ENCODE peak calls at places on chromosomes 2 and 18, in seven cellular contexts. I, X, A, R, J, F and D are unnamed samples.

GRCh38 chr18:51563401-51563800 is 365.9 kb upstream of the MEX3C start:
- DNase-seq in I (no peak), X (no peak), A (no peak), R (no peak), J (no peak), F (no peak), D (no peak)

GRCh38 chr2:10005461-10005860 is 37.9 kb upstream of the KLF11 start:
- DNase-seq in I (peak; percentile 55), X (no peak), A (no peak), R (no peak), J (no peak), F (no peak), D (peak; percentile 63)

GRCh38 chr18:6478111-6478510 is 63.4 kb upstream of the L3MBTL4 start:
- DNase-seq in I (no peak), X (no peak), A (no peak), R (no peak), J (no peak), F (no peak), D (no peak)

GRCh38 chr2:127128508-127128907 is 21.6 kb upstream of the BIN1 start:
- DNase-seq in I (no peak), X (no peak), A (no peak), R (no peak), J (no peak), F (no peak), D (no peak)

GRCh38 chr2:107633580-107634147 is 193.0 kb upstream of the RGPD4 start:
- DNase-seq in I (no peak), X (peak; percentile 90), A (peak; percentile 84), R (peak; percentile 33), J (no peak), F (peak; percentile 43), D (no peak)

GRCh38 chr2:56130463-56131070 is 53.2 kb upstream of the CCDC85A start:
- DNase-seq in I (no peak), X (peak; percentile 44), A (peak; percentile 43), R (peak; percentile 3), J (no peak), F (peak; percentile 36), D (no peak)

GRCh38 chr2:60836491-60836890 is 44.9 kb upstream of the REL start:
- DNase-seq in I (no peak), X (no peak), A (no peak), R (peak; percentile 49), J (no peak), F (no peak), D (no peak)

GRCh38 chr2:102509749-102510148 is 36.7 kb downstream of the SLC9A4 start:
- DNase-seq in I (no peak), X (peak; percentile 17), A (peak; percentile 29), R (no peak), J (peak; percentile 25), F (no peak), D (no peak)

GRCh38 chr2:45890819-45891218 is 239.3 kb downstream of the PRKCE start:
- DNase-seq in I (no peak), X (no peak), A (no peak), R (no peak), J (peak; percentile 57), F (no peak), D (no peak)

GRCh38 chr2:98471402-98472131 is 26.9 kb downstream of the INPP4A start:
- DNase-seq in I (peak; percentile 49), X (no peak), A (no peak), R (no peak), J (no peak), F (no peak), D (peak; percentile 9)

GRCh38 chr18:78776706-78777105 is 202.9 kb upstream of the SALL3 start:
- DNase-seq in I (peak; percentile 55), X (no peak), A (no peak), R (no peak), J (no peak), F (no peak), D (peak; percentile 24)

GRCh38 chr2:110655701-110656100 is 22.2 kb downstream of the BUB1 start:
- DNase-seq in I (no peak), X (peak; percentile 27), A (peak; percentile 29), R (no peak), J (no peak), F (no peak), D (no peak)

GRCh38 chr18:35497006-35497333 is 790 bp downstream of the INO80C start:
- DNase-seq in I (no peak), X (peak; percentile 49), A (peak; percentile 66), R (no peak), J (no peak), F (no peak), D (no peak)

GRCh38 chr18:76658627-76659026 is 163.6 kb upstream of the ZNF516 start:
- DNase-seq in I (no peak), X (no peak), A (no peak), R (no peak), J (no peak), F (no peak), D (no peak)

GRCh38 chr2:187567126-187567525 is 12.9 kb upstream of the TFPI start:
- DNase-seq in I (no peak), X (peak; percentile 53), A (no peak), R (no peak), J (no peak), F (no peak), D (no peak)

GRCh38 chr18:7748252-7749000 is 181.3 kb downstream of the PTPRM start:
- DNase-seq in I (no peak), X (no peak), A (no peak), R (no peak), J (no peak), F (no peak), D (no peak)

GRCh38 chr2:1055014-1055595 is 104.5 kb downstream of the SNTG2 start:
- DNase-seq in I (no peak), X (peak; percentile 88), A (peak; percentile 84), R (no peak), J (no peak), F (peak; percentile 94), D (no peak)

GRCh38 chr2:238180554-238180953 is 21.8 kb downstream of the ERFE start:
- DNase-seq in I (no peak), X (no peak), A (no peak), R (no peak), J (no peak), F (no peak), D (no peak)

GRCh38 chr18:13368080-13368813 is 149.7 kb downstream of the LDLRAD4 start:
- DNase-seq in I (no peak), X (no peak), A (no peak), R (no peak), J (no peak), F (no peak), D (peak; percentile 63)

GRCh38 chr18:13872932-13873331 is 42.4 kb downstream of the MC2R start:
- DNase-seq in I (no peak), X (no peak), A (no peak), R (no peak), J (no peak), F (no peak), D (no peak)

GRCh38 chr2:119760237-119760807 is 600 bp downstream of the PTPN4 start:
- DNase-seq in I (no peak), X (no peak), A (no peak), R (no peak), J (no peak), F (no peak), D (no peak)

GRCh38 chr2:106581755-106582430 is 94.7 kb downstream of the CD8B2 start:
- DNase-seq in I (no peak), X (peak; percentile 79), A (peak; percentile 49), R (no peak), J (peak; percentile 20), F (peak; percentile 76), D (no peak)

GRCh38 chr2:43484323-43484930 is 111.4 kb downstream of the THADA start:
- DNase-seq in I (no peak), X (peak; percentile 23), A (peak; percentile 87), R (peak; percentile 41), J (peak; percentile 52), F (peak; percentile 83), D (no peak)

GRCh38 chr18:74435740-74436139 is 21.4 kb downstream of the DIPK1C start:
- DNase-seq in I (peak; percentile 45), X (no peak), A (no peak), R (no peak), J (no peak), F (no peak), D (no peak)

GRCh38 chr2:4673025-4673489 is 969.7 kb downstream of the DCDC2C start:
- DNase-seq in I (no peak), X (no peak), A (no peak), R (no peak), J (no peak), F (no peak), D (no peak)

GRCh38 chr18:45386256-45386655 is 229.0 kb upstream of the SLC14A2 start:
- DNase-seq in I (no peak), X (peak; percentile 7), A (peak; percentile 26), R (no peak), J (no peak), F (peak; percentile 40), D (no peak)

GRCh38 chr2:234967201-234967873 is 15.5 kb downstream of the SH3BP4 start:
- DNase-seq in I (no peak), X (no peak), A (no peak), R (no peak), J (no peak), F (no peak), D (no peak)

GRCh38 chr2:159571540-159572260 is 44.6 kb downstream of the BAZ2B start:
- DNase-seq in I (no peak), X (no peak), A (no peak), R (no peak), J (no peak), F (no peak), D (no peak)

GRCh38 chr2:210459407-210459806 is 17.2 kb downstream of the LANCL1 start:
- DNase-seq in I (no peak), X (no peak), A (no peak), R (no peak), J (no peak), F (no peak), D (no peak)

GRCh38 chr2:6394266-6394665 is 471.4 kb downstream of the CMPK2 start:
- DNase-seq in I (no peak), X (no peak), A (no peak), R (no peak), J (no peak), F (no peak), D (no peak)

GRCh38 chr2:74436804-74437695 is 4.7 kb downstream of the RTKN start:
- DNase-seq in I (no peak), X (peak; percentile 48), A (peak; percentile 49), R (no peak), J (no peak), F (no peak), D (no peak)